ENCODE peak calls at places on chromosome 21, in four cellular contexts. S is GM10248, J is B cell, Z is adrenal gland. Y is an unnamed sample.

GRCh38 chr21:43193651-43194302 is 25.0 kb downstream of the CRYAA start:
- DNase-seq in S (no peak), J (peak; percentile 31), Z (peak; percentile 27), Y (no peak)

GRCh38 chr21:9741343-9741742 is 780.0 kb upstream of the TPTE start:
- DNase-seq in S (no peak), J (no peak), Z (no peak), Y (no peak)

GRCh38 chr21:16084776-16085364 is 355.1 kb downstream of the USP25 start:
- DNase-seq in S (no peak), J (no peak), Z (no peak), Y (no peak)

GRCh38 chr21:34845521-34846213 is 176.9 kb downstream of the CLIC6 start:
- DNase-seq in S (peak; percentile 79), J (no peak), Z (no peak), Y (no peak)

GRCh38 chr21:26776320-26777021 is 68.7 kb downstream of the ADAMTS1 start:
- DNase-seq in S (no peak), J (no peak), Z (no peak), Y (no peak)

GRCh38 chr21:44592446-44593365 is at the start of gene KRTAP10-6:
- DNase-seq in S (no peak), J (no peak), Z (peak; percentile 1), Y (no peak)

GRCh38 chr21:21268061-21268471 is 269.9 kb downstream of the NCAM2 start:
- DNase-seq in S (no peak), J (no peak), Z (no peak), Y (no peak)

GRCh38 chr21:29196021-29196663 is 65.7 kb downstream of the MAP3K7CL start:
- DNase-seq in S (peak; percentile 82), J (peak; percentile 87), Z (peak; percentile 89), Y (no peak)

GRCh38 chr21:29258626-29259335 is 39.9 kb upstream of the BACH1 start:
- DNase-seq in S (no peak), J (no peak), Z (no peak), Y (no peak)

GRCh38 chr21:16589046-16589445 is 859.3 kb downstream of the USP25 start:
- DNase-seq in S (no peak), J (no peak), Z (no peak), Y (no peak)

GRCh38 chr21:15660424-15660805 is 69.4 kb upstream of the USP25 start:
- DNase-seq in S (no peak), J (no peak), Z (no peak), Y (no peak)

GRCh38 chr21:28454978-28455600 is 537.6 kb downstream of the LTN1 start:
- DNase-seq in S (no peak), J (no peak), Z (no peak), Y (no peak)

GRCh38 chr21:44614161-44614631 is 2.3 kb downstream of the KRTAP10-8 start:
- DNase-seq in S (no peak), J (no peak), Z (no peak), Y (no peak)

GRCh38 chr21:45303751-45304150 is 16.1 kb upstream of the POFUT2 start:
- DNase-seq in S (no peak), J (no peak), Z (no peak), Y (no peak)

GRCh38 chr21:28283652-28284490 is 708.8 kb downstream of the LTN1 start:
- DNase-seq in S (no peak), J (no peak), Z (peak; percentile 18), Y (no peak)

GRCh38 chr21:17818158-17819113 is 720 bp downstream of the C21orf91 start:
- DNase-seq in S (no peak), J (peak; percentile 67), Z (peak; percentile 22), Y (no peak)

GRCh38 chr21:25330266-25330665 is 277.0 kb downstream of the MRPL39 start:
- DNase-seq in S (no peak), J (no peak), Z (no peak), Y (no peak)
- TF ChIP-seq CTCF in S (no peak), J (no peak), Z (no peak), Y (no peak)

DNA sequence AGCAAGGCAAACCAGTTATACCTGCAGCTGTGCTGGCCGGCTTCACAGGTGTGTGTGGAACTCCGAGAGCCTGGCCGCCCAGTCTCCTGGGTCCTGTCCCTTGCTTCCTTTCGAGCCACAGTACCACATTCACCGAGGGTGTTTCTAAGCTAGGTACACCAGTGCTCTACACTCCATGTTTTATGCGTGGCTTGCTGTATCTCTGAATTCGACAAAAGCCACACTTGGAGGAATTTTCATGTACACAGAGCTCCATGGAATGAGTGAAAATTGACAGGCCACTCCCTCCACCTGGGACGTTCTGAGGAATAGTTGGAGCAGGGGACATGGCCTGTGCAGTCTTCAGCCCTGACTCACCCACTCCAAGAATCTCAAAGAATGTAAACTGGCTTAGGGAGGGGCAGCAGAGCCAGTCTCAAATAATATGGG is 14.0 kb downstream of the ETS2 start:
- DNase-seq in S (no peak), J (no peak), Z (no peak), Y (no peak)
- TF ChIP-seq CTCF in S (no peak), J (no peak), Z (no peak), Y (no peak)

GRCh38 chr21:38793060-38793459 is 12.7 kb upstream of the ETS2 start:
- DNase-seq in S (no peak), J (no peak), Z (no peak), Y (no peak)

GRCh38 chr21:38793926-38794713 is 11.6 kb upstream of the ETS2 start:
- DNase-seq in S (no peak), J (no peak), Z (no peak), Y (no peak)

GRCh38 chr21:38795475-38795874 is 10.3 kb upstream of the ETS2 start:
- DNase-seq in S (no peak), J (no peak), Z (no peak), Y (no peak)

GRCh38 chr21:38796426-38796825 is 9.3 kb upstream of the ETS2 start:
- DNase-seq in S (no peak), J (no peak), Z (no peak), Y (no peak)

GRCh38 chr21:38794978-38795377 is 10.8 kb upstream of the ETS2 start:
- DNase-seq in S (no peak), J (no peak), Z (no peak), Y (no peak)
- TF ChIP-seq CTCF in S (no peak), J (no peak), Z (no peak), Y (no peak)

GRCh38 chr21:42012344-42012743 is 2.2 kb upstream of the ZBTB21 start:
- DNase-seq in S (no peak), J (no peak), Z (no peak), Y (no peak)

GRCh38 chr21:42009018-42009830 is 936 bp downstream of the ZBTB21 start:
- DNase-seq in S (peak; percentile 45), J (peak; percentile 54), Z (peak; percentile 81), Y (no peak)

GRCh38 chr21:42012763-42013329 is 2.7 kb upstream of the ZBTB21 start:
- DNase-seq in S (no peak), J (no peak), Z (no peak), Y (no peak)

GRCh38 chr21:42009831-42010506 is at the start of gene ZBTB21:
- DNase-seq in S (peak; percentile 97), J (peak; percentile 98), Z (peak; percentile 99), Y (peak; percentile 74)

GRCh38 chr21:42010507-42011493 is 640 bp upstream of the ZBTB21 start:
- DNase-seq in S (peak; percentile 52), J (no peak), Z (peak; percentile 57), Y (no peak)
- TF ChIP-seq CTCF in S (no peak), J (no peak), Z (no peak), Y (no peak)

GRCh38 chr21:36422279-36423098 is 37.3 kb downstream of the CHAF1B start:
- DNase-seq in S (peak; percentile 75), J (no peak), Z (peak; percentile 46), Y (no peak)
- TF ChIP-seq CTCF in S (peak; percentile 76), J (peak; percentile 14), Z (peak; percentile 37), Y (peak; percentile 21)

GRCh38 chr21:30444204-30444603 is 4.1 kb downstream of the KRTAP15-1 start:
- DNase-seq in S (no peak), J (no peak), Z (no peak), Y (no peak)
- TF ChIP-seq CTCF in S (no peak), J (no peak), Z (no peak), Y (no peak)

DNA sequence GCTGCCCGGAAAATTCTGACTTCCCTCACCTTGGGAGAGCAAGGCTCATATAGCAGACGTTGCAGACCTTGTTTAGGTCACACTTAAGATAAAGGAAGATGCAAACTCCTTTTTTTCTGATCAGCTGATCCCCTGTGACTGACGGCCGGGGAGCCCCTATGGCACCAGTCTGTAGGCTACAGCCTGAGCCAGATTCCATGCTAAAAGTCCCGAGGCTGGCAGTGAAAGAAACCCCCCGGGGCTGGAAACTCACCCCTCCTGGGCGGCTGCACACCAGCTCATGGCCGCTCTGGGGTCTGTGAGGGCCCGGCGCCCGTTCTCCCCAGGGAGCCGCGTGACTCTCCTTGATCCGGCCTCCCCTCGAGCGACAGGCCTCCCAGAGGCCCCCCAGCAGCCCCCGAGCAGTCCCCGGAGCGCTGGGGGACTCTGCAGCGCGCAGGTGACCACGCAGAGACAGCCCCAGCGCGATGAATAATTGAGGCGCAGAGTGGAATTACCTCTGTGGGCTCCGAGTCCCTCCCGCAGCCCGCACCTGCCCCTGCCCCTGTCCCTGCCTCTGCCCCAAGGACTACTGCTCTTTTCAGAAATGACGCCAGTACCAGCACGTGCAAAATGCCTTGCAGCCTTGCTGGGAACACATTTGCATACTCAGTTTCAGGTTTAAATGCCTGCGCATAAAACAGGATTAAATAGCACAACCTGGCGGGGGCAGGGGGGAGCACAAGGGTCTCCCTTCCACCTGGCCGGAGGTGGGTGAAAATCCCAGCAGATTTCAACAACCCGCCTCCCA is 62.6 kb upstream of the CLDN14 start:
- DNase-seq in S (peak; percentile 81), J (no peak), Z (no peak), Y (no peak)
- TF ChIP-seq CTCF in S (peak; percentile 59), J (no peak), Z (no peak), Y (no peak)

GRCh38 chr21:46393941-46394818 is 64.5 kb upstream of the DIP2A start:
- DNase-seq in S (no peak), J (no peak), Z (peak; percentile 41), Y (no peak)

GRCh38 chr21:46393451-46393940 is 65.2 kb upstream of the DIP2A start:
- DNase-seq in S (no peak), J (no peak), Z (no peak), Y (no peak)

GRCh38 chr21:46391773-46392172 is 66.9 kb upstream of the DIP2A start:
- DNase-seq in S (no peak), J (no peak), Z (no peak), Y (no peak)

GRCh38 chr21:46394819-46395152 is 63.9 kb upstream of the DIP2A start:
- DNase-seq in S (no peak), J (no peak), Z (no peak), Y (no peak)

GRCh38 chr21:46392921-46393320 is 65.8 kb upstream of the DIP2A start:
- DNase-seq in S (no peak), J (no peak), Z (no peak), Y (no peak)
- TF ChIP-seq CTCF in S (no peak), J (no peak), Z (no peak), Y (no peak)

DNA sequence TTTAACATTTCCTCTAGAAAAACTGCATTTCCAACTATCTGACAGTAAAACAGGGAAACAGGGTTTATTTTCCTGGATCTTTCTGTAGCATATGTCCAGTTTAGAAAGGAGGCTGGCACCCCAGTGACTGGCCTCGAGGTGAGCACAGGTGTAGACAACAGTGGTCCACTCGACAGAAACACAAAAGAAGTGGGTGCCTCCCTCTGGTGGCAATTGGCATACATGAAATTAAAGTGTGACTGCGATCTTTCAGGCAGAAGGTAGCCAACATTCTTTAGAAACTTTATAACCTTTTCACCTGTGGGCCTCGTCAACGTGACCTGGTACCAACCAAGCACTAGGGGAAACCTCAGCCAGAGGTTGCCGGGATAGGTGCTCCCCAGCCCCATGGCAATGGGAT is 44.0 kb downstream of the PCP4 start:
- DNase-seq in S (no peak), J (no peak), Z (no peak), Y (no peak)
- TF ChIP-seq CTCF in S (no peak), J (no peak), Z (no peak), Y (no peak)

Y was measured in D721Med.